ENCODE peak calls at places on chromosomes 3 and 15, in ten cellular contexts. B, P, N, Y, Z, S, X, D, C and A are unnamed samples.

GRCh38 chr15:79310612-79310984 is 314 bp upstream of the TMED3 start:
- DNase-seq in S (peak; percentile 30), C (peak; percentile 51), X (no peak), B (no peak), N (no peak), Y (no peak), P (no peak), D (no peak), Z (no peak), A (no peak)

GRCh38 chr3:44106761-44107160 is 134.9 kb upstream of the TOPAZ1 start:
- DNase-seq in Z (no peak), P (no peak), C (no peak), Y (no peak), X (no peak), B (no peak), D (no peak), N (no peak), S (no peak), A (no peak)

GRCh38 chr3:197041875-197042488 is 12.4 kb upstream of the MELTF start:
- DNase-seq in P (no peak), Z (no peak), X (no peak), S (no peak), D (no peak), B (no peak), N (no peak), Y (no peak), C (no peak), A (no peak)

GRCh38 chr3:126551066-126551838 is 7.5 kb downstream of the C3orf22 start:
- DNase-seq in B (no peak), Z (no peak), P (no peak), D (no peak), S (no peak), X (no peak), C (no peak), N (no peak), Y (peak; percentile 31), A (no peak)

GRCh38 chr15:96586901-96587300 is 256.4 kb downstream of the NR2F2 start:
- DNase-seq in C (no peak), P (no peak), Y (no peak), N (no peak), S (no peak), B (no peak), X (no peak), Z (no peak), D (no peak), A (no peak)

GRCh38 chr15:90873998-90874605 is 5.7 kb downstream of the FURIN start:
- DNase-seq in Y (peak; percentile 81), X (no peak), C (no peak), P (no peak), S (no peak), D (no peak), N (no peak), B (no peak), Z (no peak), A (no peak)

GRCh38 chr15:49439678-49440375 is 16.8 kb downstream of the FGF7 start:
- DNase-seq in S (no peak), C (no peak), Z (no peak), P (no peak), D (no peak), B (no peak), Y (no peak), X (no peak), N (no peak), A (no peak)

GRCh38 chr15:90033448-90033847 is 32.3 kb downstream of the ZNF710 start:
- DNase-seq in Z (no peak), X (no peak), P (no peak), C (no peak), B (no peak), Y (peak; percentile 28), N (no peak), D (no peak), S (no peak), A (no peak)

GRCh38 chr3:105503191-105503593 is 136.5 kb downstream of the ALCAM start:
- DNase-seq in D (no peak), N (no peak), Y (no peak), X (no peak), C (no peak), P (no peak), S (no peak), B (no peak), Z (no peak), A (no peak)

GRCh38 chr3:122665226-122665786 is 15.3 kb upstream of the PARP14 start:
- DNase-seq in X (no peak), Y (no peak), B (no peak), S (no peak), Z (no peak), N (no peak), P (no peak), D (no peak), C (no peak), A (no peak)

GRCh38 chr15:47431501-47431900 is 285.8 kb upstream of the SEMA6D start:
- DNase-seq in C (peak; percentile 69), Y (no peak), P (no peak), D (peak; percentile 44), B (no peak), N (no peak), X (no peak), S (no peak), Z (no peak), A (no peak)

GRCh38 chr15:71790081-71790480 is 20.3 kb upstream of the NR2E3 start:
- DNase-seq in B (no peak), C (peak; percentile 51), Z (no peak), Y (no peak), N (no peak), S (no peak), D (peak; percentile 56), X (no peak), P (no peak), A (no peak)

GRCh38 chr3:74268753-74269152 is 345.7 kb downstream of the CNTN3 start:
- DNase-seq in D (peak; percentile 23), N (no peak), X (no peak), Y (no peak), S (no peak), P (no peak), Z (no peak), C (no peak), B (no peak), A (no peak)

GRCh38 chr3:16352428-16352827 is 87.4 kb downstream of the OXNAD1 start:
- DNase-seq in S (no peak), P (no peak), Y (no peak), X (no peak), B (no peak), Z (no peak), D (no peak), N (no peak), C (no peak), A (no peak)

GRCh38 chr3:196569003-196569516 is 600 bp downstream of the FBXO45 start:
- DNase-seq in X (no peak), S (peak; percentile 48), Y (peak; percentile 52), N (peak; percentile 42), D (peak; percentile 57), Z (peak; percentile 51), P (peak; percentile 56), B (peak; percentile 28), C (peak; percentile 30), A (peak; percentile 33)